ENCODE peak calls at places on chromosomes 3 and 15, in nine cellular contexts. P is gastrocnemius medialis; F is PC-3; O is CD8-positive, alpha-beta T cell; M is cardiac muscle cell; U is fibroblast of lung; K is tibial nerve; Y is heart left ventricle; T is neural progenitor cell. S is an unnamed sample.
A peak's percentile ranks its signal among the peaks of the same experiment; 100 is the strongest.

GRCh38 chr3:195550723-195551122 is 7.6 kb upstream of the PPP1R2 start:
- DNase-seq in P (no peak), F (no peak), O (peak; percentile 17), M (no peak), U (peak; percentile 24), K (no peak), Y (no peak), T (no peak), S (no peak)

GRCh38 chr15:36608166-36608565 is 28.7 kb downstream of the CDIN1 start:
- DNase-seq in P (no peak), F (peak; percentile 55), O (no peak), M (no peak), U (no peak), K (no peak), Y (no peak), T (no peak), S (no peak)

GRCh38 chr15:94972314-94972713 is 741.0 kb downstream of the MCTP2 start:
- DNase-seq in P (no peak), F (no peak), O (no peak), M (no peak), U (no peak), K (no peak), Y (no peak), T (peak; percentile 8), S (no peak)

GRCh38 chr15:68818088-68818670 is 2.5 kb downstream of the ANP32A start:
- DNase-seq in P (peak; percentile 77), F (peak; percentile 62), O (peak; percentile 68), M (peak; percentile 75), U (peak; percentile 64), K (peak; percentile 31), Y (peak; percentile 68), T (peak; percentile 87), S (peak; percentile 80)

GRCh38 chr3:106534206-106534605 is 665.4 kb upstream of the CBLB start:
- DNase-seq in P (no peak), F (peak; percentile 78), O (peak; percentile 25), M (no peak), U (no peak), K (no peak), Y (no peak), T (no peak), S (no peak)

GRCh38 chr3:160112481-160112880 is 112.7 kb upstream of the C3orf80 start:
- DNase-seq in P (no peak), F (no peak), O (no peak), M (no peak), U (no peak), K (no peak), Y (no peak), T (no peak), S (no peak)

GRCh38 chr3:190491533-190492054 is 22.3 kb upstream of the IL1RAP start:
- DNase-seq in P (peak; percentile 32), F (peak; percentile 52), O (no peak), M (peak; percentile 36), U (no peak), K (no peak), Y (peak; percentile 34), T (no peak), S (no peak)

GRCh38 chr15:32855942-32856341 is 138.1 kb downstream of the GREM1 start:
- DNase-seq in P (no peak), F (peak; percentile 94), O (no peak), M (no peak), U (peak; percentile 99), K (no peak), Y (no peak), T (no peak), S (peak; percentile 46)

GRCh38 chr15:28080386-28080785 is 18.7 kb downstream of the OCA2 start:
- DNase-seq in P (no peak), F (no peak), O (no peak), M (no peak), U (no peak), K (no peak), Y (no peak), T (peak; percentile 26), S (no peak)

GRCh38 chr3:149881879-149882278 is 68.9 kb downstream of the RNF13 start:
- DNase-seq in P (no peak), F (no peak), O (no peak), M (no peak), U (no peak), K (no peak), Y (no peak), T (no peak), S (no peak)

GRCh38 chr3:149877668-149878067 is 64.7 kb downstream of the RNF13 start:
- DNase-seq in P (no peak), F (no peak), O (no peak), M (no peak), U (no peak), K (no peak), Y (no peak), T (no peak), S (no peak)

GRCh38 chr3:149883134-149883533 is 70.1 kb downstream of the RNF13 start:
- DNase-seq in P (no peak), F (no peak), O (no peak), M (no peak), U (no peak), K (no peak), Y (no peak), T (no peak), S (no peak)

DNA sequence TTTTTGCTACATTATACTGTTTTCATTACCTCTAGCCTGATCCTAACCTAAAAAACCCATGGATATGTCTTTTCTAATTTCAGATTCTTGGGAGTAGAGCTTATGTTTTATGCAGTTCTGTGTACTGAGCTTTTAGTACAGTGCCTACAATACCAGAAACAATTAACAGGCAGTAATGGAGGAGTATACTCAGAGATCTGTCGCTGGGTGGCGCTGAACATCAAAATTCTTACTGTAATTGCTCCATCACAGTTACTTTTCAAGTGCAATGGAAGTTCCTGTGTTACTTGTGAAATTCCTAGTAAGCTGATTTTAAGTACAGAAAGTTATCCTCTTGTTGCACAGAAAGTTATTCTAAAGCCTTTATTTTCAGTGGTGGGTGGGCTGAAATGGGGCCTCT is 66.9 kb downstream of the RNF13 start:
- DNase-seq in P (peak; percentile 32), F (peak; percentile 74), O (peak; percentile 9), M (peak; percentile 78), U (peak; percentile 78), K (peak; percentile 34), Y (peak; percentile 53), T (peak; percentile 64), S (peak; percentile 46)
- TF ChIP-seq CTCF in P (peak; percentile 62), F (peak; percentile 85), O (peak; percentile 43), M (peak; percentile 74), U (peak; percentile 70), K (peak; percentile 41), Y (peak; percentile 65), T (peak; percentile 79), S (peak; percentile 35)

DNA sequence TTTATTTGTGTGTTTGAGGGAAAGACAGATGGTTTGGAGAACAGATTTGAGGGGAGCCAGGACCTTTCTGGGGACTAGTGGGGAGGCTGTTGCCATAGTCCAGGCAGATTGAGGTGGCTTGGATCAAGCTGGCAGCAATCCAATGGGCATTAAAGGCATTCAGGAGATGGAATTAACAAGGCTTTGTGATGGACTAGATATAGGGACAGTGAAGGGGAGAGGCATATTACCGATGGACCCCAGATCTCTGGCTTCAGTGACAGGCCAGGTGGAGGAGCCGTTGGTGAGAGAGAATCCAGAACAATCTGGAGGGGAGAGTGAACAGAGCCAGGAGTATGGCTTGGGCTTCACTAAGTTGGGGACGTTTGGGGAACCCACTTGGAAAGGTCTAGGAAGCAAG is 124.8 kb downstream of the EEFSEC start:
- DNase-seq in P (no peak), F (no peak), O (no peak), M (no peak), U (no peak), K (no peak), Y (no peak), T (no peak), S (no peak)
- H3K4me1 ChIP-seq in P (peaks cover 5% of the 10 kb centered on the region), F (peaks cover 22% of the 10 kb centered on the region), O (peaks cover 11% of the 10 kb centered on the region), M (peaks cover 24% of the 10 kb centered on the region), U (peaks cover 29% of the 10 kb centered on the region), K (peaks cover 81% of the 10 kb centered on the region), Y (peaks cover 7% of the 10 kb centered on the region), T (peaks cover 46% of the 10 kb centered on the region), S (peaks cover 14% of the 10 kb centered on the region)

DNA sequence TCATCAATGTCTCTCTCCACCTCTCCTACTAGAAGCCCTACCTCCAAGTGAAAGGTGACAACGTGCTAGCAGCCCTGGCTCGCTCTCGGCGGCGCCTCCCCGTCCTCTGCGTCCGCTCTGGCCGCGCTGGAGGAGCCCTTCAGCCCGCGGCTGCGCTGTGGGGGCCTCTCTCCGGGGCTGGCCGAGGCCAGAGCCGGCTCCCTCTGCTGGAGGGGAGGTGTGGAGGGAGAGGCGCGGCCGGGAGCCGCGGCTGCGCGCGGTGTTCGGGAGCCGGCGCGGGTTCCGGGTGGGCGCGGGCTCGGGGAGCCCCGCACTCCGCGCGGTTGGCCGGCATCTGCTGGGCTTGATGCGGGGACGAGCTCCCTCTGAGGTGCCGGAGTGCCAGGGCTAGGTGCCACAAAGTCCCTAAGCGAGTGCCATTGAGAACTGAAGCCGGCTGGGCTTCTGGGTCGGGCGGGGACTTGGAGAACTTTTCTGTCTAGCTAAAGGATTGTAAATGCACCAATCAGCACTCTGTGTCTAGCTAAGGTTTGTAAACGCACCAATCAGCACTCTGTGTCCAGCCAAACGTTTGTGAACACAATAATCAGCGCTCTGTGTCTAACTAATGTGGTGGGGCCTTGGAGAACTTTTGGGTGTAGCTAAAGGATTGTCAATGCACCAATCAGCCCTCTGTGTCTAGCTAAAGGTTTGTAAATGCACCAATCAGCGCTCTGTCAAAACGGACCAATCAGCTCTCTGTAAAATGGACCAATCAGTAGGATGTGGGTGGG is 84.8 kb upstream of the ARRDC4 start:
- DNase-seq in P (no peak), F (no peak), O (no peak), M (no peak), U (no peak), K (no peak), Y (peak; percentile 28), T (no peak), S (no peak)
- TF ChIP-seq CTCF in P (no peak), F (no peak), O (no peak), M (no peak), U (no peak), K (no peak), Y (no peak), T (no peak), S (no peak)

GRCh38 chr3:183555541-183556081 is at the start of gene KLHL6:
- DNase-seq in P (no peak), F (no peak), O (peak; percentile 71), M (no peak), U (no peak), K (no peak), Y (peak; percentile 64), T (no peak), S (no peak)

GRCh38 chr3:183548262-183548769 is 7.2 kb downstream of the KLHL6 start:
- DNase-seq in P (no peak), F (peak; percentile 48), O (no peak), M (no peak), U (peak; percentile 6), K (no peak), Y (no peak), T (peak; percentile 81), S (peak; percentile 74)

GRCh38 chr3:183551930-183552329 is 3.6 kb downstream of the KLHL6 start:
- DNase-seq in P (no peak), F (no peak), O (peak; percentile 36), M (no peak), U (no peak), K (no peak), Y (no peak), T (no peak), S (no peak)

GRCh38 chr3:183554377-183554776 is 1.1 kb downstream of the KLHL6 start:
- DNase-seq in P (no peak), F (no peak), O (no peak), M (no peak), U (no peak), K (no peak), Y (no peak), T (no peak), S (no peak)

GRCh38 chr3:183553263-183554026 is 2.1 kb downstream of the KLHL6 start:
- DNase-seq in P (no peak), F (no peak), O (no peak), M (no peak), U (no peak), K (no peak), Y (no peak), T (no peak), S (no peak)
- H3K4me1 ChIP-seq in P (peaks cover 4% of the 10 kb centered on the region), F (no peaks in the 10 kb centered on the region), O (peaks cover 41% of the 10 kb centered on the region), M (no peaks in the 10 kb centered on the region), U (no peaks in the 10 kb centered on the region), K (peaks cover 10% of the 10 kb centered on the region), Y (peaks cover 3% of the 10 kb centered on the region), T (no peaks in the 10 kb centered on the region), S (peaks cover 17% of the 10 kb centered on the region)